ENCODE peak calls at places on chromosome 17, in four cellular contexts. One of them, this sample, is unnamed.

GRCh38 chr17:61868074-61868473 is 4.7 kb upstream of the BRIP1 start:
- DNase-seq in endodermal cell: no peak
- DNase-seq in RWPE2: no peak
- DNase-seq in uterus: no peak
- DNase-seq in this sample: no peak

GRCh38 chr17:67549787-67550186 is 167.9 kb upstream of the NOL11 start:
- DNase-seq in endodermal cell: peak; percentile 40
- DNase-seq in RWPE2: no peak
- DNase-seq in uterus: no peak
- DNase-seq in this sample: no peak

GRCh38 chr17:9987779-9988585 is 82.9 kb upstream of the RCVRN start:
- DNase-seq in endodermal cell: peak; percentile 89
- DNase-seq in RWPE2: no peak
- DNase-seq in uterus: no peak
- DNase-seq in this sample: peak; percentile 32

GRCh38 chr17:2794116-2794803 is 2.0 kb upstream of the RAP1GAP2 start:
- DNase-seq in endodermal cell: no peak
- DNase-seq in RWPE2: no peak
- DNase-seq in uterus: no peak
- DNase-seq in this sample: no peak

GRCh38 chr17:67520916-67521772 is 144.1 kb downstream of the PITPNC1 start:
- DNase-seq in endodermal cell: no peak
- DNase-seq in RWPE2: no peak
- DNase-seq in uterus: no peak
- DNase-seq in this sample: no peak

GRCh38 chr17:1764274-1764673 is 2.4 kb downstream of the SERPINF1 start:
- DNase-seq in endodermal cell: no peak
- DNase-seq in RWPE2: no peak
- DNase-seq in uterus: peak; percentile 71
- DNase-seq in this sample: peak; percentile 69

GRCh38 chr17:41655611-41656111 is 31.3 kb upstream of the KRT17 start:
- DNase-seq in endodermal cell: peak; percentile 92
- DNase-seq in RWPE2: peak; percentile 99
- DNase-seq in uterus: no peak
- DNase-seq in this sample: no peak

GRCh38 chr17:59375858-59376257 is 44.4 kb downstream of the YPEL2 start:
- DNase-seq in endodermal cell: no peak
- DNase-seq in RWPE2: no peak
- DNase-seq in uterus: no peak
- DNase-seq in this sample: no peak

GRCh38 chr17:30517786-30518185 is 40.6 kb downstream of the GOSR1 start:
- DNase-seq in endodermal cell: no peak
- DNase-seq in RWPE2: no peak
- DNase-seq in uterus: no peak
- DNase-seq in this sample: no peak

GRCh38 chr17:46876353-46876887 is 25.0 kb downstream of the WNT9B start:
- DNase-seq in endodermal cell: peak; percentile 91
- DNase-seq in RWPE2: no peak
- DNase-seq in uterus: no peak
- DNase-seq in this sample: no peak

GRCh38 chr17:59327136-59327878 is 4.1 kb upstream of the YPEL2 start:
- DNase-seq in endodermal cell: no peak
- DNase-seq in RWPE2: no peak
- DNase-seq in uterus: no peak
- DNase-seq in this sample: no peak

GRCh38 chr17:63740464-63741181 is 976 bp downstream of the STRADA start:
- DNase-seq in endodermal cell: no peak
- DNase-seq in RWPE2: no peak
- DNase-seq in uterus: no peak
- DNase-seq in this sample: peak; percentile 6

GRCh38 chr17:10127819-10128375 is 70.5 kb downstream of the GAS7 start:
- DNase-seq in endodermal cell: peak; percentile 69
- DNase-seq in RWPE2: no peak
- DNase-seq in uterus: peak; percentile 92
- DNase-seq in this sample: no peak

GRCh38 chr17:74369221-74369620 is 1.9 kb downstream of the GPR142 start:
- DNase-seq in endodermal cell: peak; percentile 90
- DNase-seq in RWPE2: no peak
- DNase-seq in uterus: no peak
- DNase-seq in this sample: no peak

GRCh38 chr17:43360739-43361498 is 37.9 kb upstream of the ARL4D start:
- DNase-seq in endodermal cell: peak; percentile 98
- DNase-seq in RWPE2: peak; percentile 81
- DNase-seq in uterus: peak; percentile 89
- DNase-seq in this sample: peak; percentile 96

GRCh38 chr17:49260922-49261291 is 30.3 kb upstream of the PHOSPHO1 start:
- DNase-seq in endodermal cell: no peak
- DNase-seq in RWPE2: no peak
- DNase-seq in uterus: no peak
- DNase-seq in this sample: no peak
- H3K4me3 ChIP-seq in endodermal cell: peak overlapping the region; percentile 69
- H3K4me3 ChIP-seq in RWPE2: peak overlapping the region; percentile 45
- H3K4me3 ChIP-seq in uterus: peak overlapping the region; percentile 27
- H3K4me3 ChIP-seq in this sample: no peak overlapping the region

DNA sequence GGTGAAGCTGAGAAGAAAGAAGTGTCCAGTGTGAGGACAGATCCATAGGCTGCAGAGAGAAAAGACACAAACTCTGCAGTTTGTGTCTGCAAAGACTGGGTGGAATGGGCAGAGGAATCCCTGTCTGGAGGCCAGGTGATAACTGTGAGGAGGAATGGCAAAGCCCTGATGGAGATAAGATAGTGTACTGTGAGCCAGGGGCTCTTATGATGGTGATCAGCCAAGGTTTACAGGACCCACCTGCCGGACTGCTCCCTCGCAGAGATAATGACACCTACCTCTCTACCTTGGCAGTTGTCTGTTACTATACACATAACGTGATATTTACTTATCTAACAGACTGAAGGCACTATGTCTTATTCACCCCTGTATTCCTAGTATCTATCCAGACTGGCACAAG is 92.6 kb upstream of the ASIC2 start:
- DNase-seq in endodermal cell: no peak
- DNase-seq in RWPE2: no peak
- DNase-seq in uterus: no peak
- DNase-seq in this sample: no peak
- TF ChIP-seq CTCF in endodermal cell: no peak
- TF ChIP-seq CTCF in RWPE2: no peak
- TF ChIP-seq CTCF in uterus: no peak
- TF ChIP-seq CTCF in this sample: no peak

GRCh38 chr17:39410279-39410678 is 8.9 kb upstream of the FBXL20 start:
- DNase-seq in endodermal cell: no peak
- DNase-seq in RWPE2: no peak
- DNase-seq in uterus: no peak
- DNase-seq in this sample: no peak

GRCh38 chr17:39408360-39408759 is 6.9 kb upstream of the FBXL20 start:
- DNase-seq in endodermal cell: no peak
- DNase-seq in RWPE2: no peak
- DNase-seq in uterus: no peak
- DNase-seq in this sample: no peak

GRCh38 chr17:39404542-39405378 is 3.3 kb upstream of the FBXL20 start:
- DNase-seq in endodermal cell: no peak
- DNase-seq in RWPE2: no peak
- DNase-seq in uterus: no peak
- DNase-seq in this sample: no peak

GRCh38 chr17:39402890-39403605 is 1.6 kb upstream of the FBXL20 start:
- DNase-seq in endodermal cell: peak; percentile 54
- DNase-seq in RWPE2: no peak
- DNase-seq in uterus: no peak
- DNase-seq in this sample: no peak

DNA sequence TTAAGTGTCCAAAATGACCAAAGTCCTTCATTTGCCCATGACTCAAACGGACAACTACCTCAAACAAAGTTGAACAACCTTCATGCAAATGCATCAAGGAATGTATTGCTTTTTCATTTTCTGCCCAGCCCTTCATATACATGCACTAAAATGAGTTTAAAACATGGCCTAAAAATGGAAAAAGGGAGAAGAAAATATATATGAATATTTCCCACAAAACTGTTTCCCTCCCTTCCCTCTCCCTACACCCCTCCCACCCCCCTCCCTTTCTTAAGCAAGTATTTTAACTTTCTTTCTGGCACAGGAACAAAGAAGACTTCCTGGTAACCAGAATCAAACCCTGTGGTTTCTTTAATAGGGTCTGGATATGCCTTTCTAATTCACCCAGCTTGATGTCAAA is 5.5 kb upstream of the FBXL20 start:
- DNase-seq in endodermal cell: no peak
- DNase-seq in RWPE2: no peak
- DNase-seq in uterus: no peak
- DNase-seq in this sample: no peak
- H3K36me3 ChIP-seq in endodermal cell: peaks cover 50% of the 10 kb centered on the region
- H3K36me3 ChIP-seq in RWPE2: peaks cover 37% of the 10 kb centered on the region
- H3K36me3 ChIP-seq in uterus: no peaks in the 10 kb centered on the region
- H3K36me3 ChIP-seq in this sample: peaks cover 14% of the 10 kb centered on the region

GRCh38 chr17:49495842-49496182 is 719 bp downstream of the NGFR start:
- DNase-seq in endodermal cell: peak; percentile 81
- DNase-seq in RWPE2: no peak
- DNase-seq in uterus: no peak
- DNase-seq in this sample: no peak

GRCh38 chr17:49494937-49495841 is at the start of gene NGFR:
- DNase-seq in endodermal cell: peak; percentile 87
- DNase-seq in RWPE2: no peak
- DNase-seq in uterus: peak; percentile 74
- DNase-seq in this sample: peak; percentile 63

GRCh38 chr17:49496183-49496865 is 1.2 kb downstream of the NGFR start:
- DNase-seq in endodermal cell: peak; percentile 96
- DNase-seq in RWPE2: no peak
- DNase-seq in uterus: peak; percentile 79
- DNase-seq in this sample: peak; percentile 74

GRCh38 chr17:49496866-49497146 is 1.7 kb downstream of the NGFR start:
- DNase-seq in endodermal cell: no peak
- DNase-seq in RWPE2: no peak
- DNase-seq in uterus: no peak
- DNase-seq in this sample: no peak

GRCh38 chr17:49494399-49494798 is 694 bp upstream of the NGFR start:
- DNase-seq in endodermal cell: no peak
- DNase-seq in RWPE2: no peak
- DNase-seq in uterus: no peak
- DNase-seq in this sample: no peak
- H3K4me3 ChIP-seq in endodermal cell: no peak overlapping the region
- H3K4me3 ChIP-seq in RWPE2: no peak overlapping the region
- H3K4me3 ChIP-seq in uterus: no peak overlapping the region
- H3K4me3 ChIP-seq in this sample: no peak overlapping the region

GRCh38 chr17:34025179-34025551 is 229.9 kb upstream of the CCL2 start:
- DNase-seq in endodermal cell: no peak
- DNase-seq in RWPE2: no peak
- DNase-seq in uterus: no peak
- DNase-seq in this sample: no peak
- TF ChIP-seq CTCF in endodermal cell: no peak
- TF ChIP-seq CTCF in RWPE2: no peak
- TF ChIP-seq CTCF in uterus: no peak
- TF ChIP-seq CTCF in this sample: peak; percentile 41

DNA sequence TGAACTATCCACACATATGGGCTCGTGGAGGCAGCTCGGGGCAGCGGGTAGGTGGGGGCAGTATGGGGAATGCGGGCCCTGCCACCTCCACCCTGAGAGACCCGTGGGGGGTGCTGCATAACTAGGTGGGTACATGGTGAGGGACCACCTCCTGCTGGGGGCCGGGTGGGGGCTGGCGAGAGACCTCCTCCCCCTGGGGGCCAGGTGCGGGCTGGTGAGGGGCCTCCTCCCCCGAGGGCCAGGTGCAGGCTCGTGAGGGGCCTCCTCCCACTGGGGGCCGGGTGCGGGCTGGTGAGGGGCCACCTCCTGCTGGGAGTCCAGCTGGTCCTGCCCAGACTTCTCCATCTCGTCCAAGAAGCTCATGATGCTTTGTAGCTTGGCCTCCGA is 25.4 kb downstream of the CEP131 start:
- DNase-seq in endodermal cell: no peak
- DNase-seq in RWPE2: no peak
- DNase-seq in uterus: no peak
- DNase-seq in this sample: no peak
- H3K36me3 ChIP-seq in endodermal cell: peaks cover 3% of the 10 kb centered on the region
- H3K36me3 ChIP-seq in RWPE2: peaks cover 10% of the 10 kb centered on the region
- H3K36me3 ChIP-seq in uterus: no peaks in the 10 kb centered on the region
- H3K36me3 ChIP-seq in this sample: peaks cover 3% of the 10 kb centered on the region

GRCh38 chr17:81959362-81960129 is 1.4 kb downstream of the NOTUM start:
- DNase-seq in endodermal cell: peak; percentile 90
- DNase-seq in RWPE2: peak; percentile 73
- DNase-seq in uterus: peak; percentile 67
- DNase-seq in this sample: peak; percentile 73

GRCh38 chr17:81957691-81958432 is 3.1 kb downstream of the NOTUM start:
- DNase-seq in endodermal cell: peak; percentile 46
- DNase-seq in RWPE2: peak; percentile 64
- DNase-seq in uterus: no peak
- DNase-seq in this sample: no peak

GRCh38 chr17:81960130-81960958 is 643 bp downstream of the NOTUM start:
- DNase-seq in endodermal cell: peak; percentile 84
- DNase-seq in RWPE2: peak; percentile 70
- DNase-seq in uterus: no peak
- DNase-seq in this sample: no peak

GRCh38 chr17:81956607-81957589 is 4.1 kb downstream of the NOTUM start:
- DNase-seq in endodermal cell: peak; percentile 46
- DNase-seq in RWPE2: peak; percentile 63
- DNase-seq in uterus: no peak
- DNase-seq in this sample: no peak

GRCh38 chr17:81958633-81959342 is 2.2 kb downstream of the NOTUM start:
- DNase-seq in endodermal cell: peak; percentile 58
- DNase-seq in RWPE2: peak; percentile 55
- DNase-seq in uterus: no peak
- DNase-seq in this sample: no peak
- H3K4me3 ChIP-seq in endodermal cell: no peak overlapping the region
- H3K4me3 ChIP-seq in RWPE2: no peak overlapping the region
- H3K4me3 ChIP-seq in uterus: no peak overlapping the region
- H3K4me3 ChIP-seq in this sample: no peak overlapping the region

GRCh38 chr17:55320594-55321506 is 56.1 kb downstream of the HLF start:
- DNase-seq in endodermal cell: peak; percentile 49
- DNase-seq in RWPE2: no peak
- DNase-seq in uterus: no peak
- DNase-seq in this sample: no peak
- TF ChIP-seq CTCF in endodermal cell: no peak
- TF ChIP-seq CTCF in RWPE2: no peak
- TF ChIP-seq CTCF in uterus: no peak
- TF ChIP-seq CTCF in this sample: no peak

GRCh38 chr17:44878627-44879221 is 20.5 kb downstream of the EFTUD2 start:
- DNase-seq in endodermal cell: peak; percentile 70
- DNase-seq in RWPE2: no peak
- DNase-seq in uterus: no peak
- DNase-seq in this sample: no peak
- H3K36me3 ChIP-seq in endodermal cell: peaks cover 91% of the 10 kb centered on the region
- H3K36me3 ChIP-seq in RWPE2: peaks cover 95% of the 10 kb centered on the region
- H3K36me3 ChIP-seq in uterus: no peaks in the 10 kb centered on the region
- H3K36me3 ChIP-seq in this sample: peaks cover 24% of the 10 kb centered on the region

GRCh38 chr17:80067393-80067986 is 31.0 kb downstream of the CCDC40 start:
- DNase-seq in endodermal cell: no peak
- DNase-seq in RWPE2: no peak
- DNase-seq in uterus: no peak
- DNase-seq in this sample: no peak

GRCh38 chr17:80069886-80070177 is 31.5 kb upstream of the GAA start:
- DNase-seq in endodermal cell: no peak
- DNase-seq in RWPE2: no peak
- DNase-seq in uterus: peak; percentile 51
- DNase-seq in this sample: no peak

GRCh38 chr17:80071116-80071980 is 30.0 kb upstream of the GAA start:
- DNase-seq in endodermal cell: no peak
- DNase-seq in RWPE2: no peak
- DNase-seq in uterus: peak; percentile 78
- DNase-seq in this sample: no peak

GRCh38 chr17:80068301-80069160 is 32.1 kb downstream of the CCDC40 start:
- DNase-seq in endodermal cell: no peak
- DNase-seq in RWPE2: no peak
- DNase-seq in uterus: peak; percentile 79
- DNase-seq in this sample: no peak

GRCh38 chr17:80070375-80071115 is 30.8 kb upstream of the GAA start:
- DNase-seq in endodermal cell: no peak
- DNase-seq in RWPE2: no peak
- DNase-seq in uterus: no peak
- DNase-seq in this sample: no peak
- H3K4me3 ChIP-seq in endodermal cell: no peak overlapping the region
- H3K4me3 ChIP-seq in RWPE2: no peak overlapping the region
- H3K4me3 ChIP-seq in uterus: peak overlapping the region; percentile 42
- H3K4me3 ChIP-seq in this sample: no peak overlapping the region